ENCODE peak calls at places on chromosomes 16 and 17, in six cellular contexts. W, S, J, L, I and H are unnamed samples. For H3K4me1, the result is how much of the 10 kb centered on the place peaks cover.

GRCh38 chr17:76585649-76586593 is at the start of gene ST6GALNAC2:
- DNase-seq in W (peak), S (peak), J (peak), L (peak), I (no peak), H (peak)

GRCh38 chr17:77691216-77692085 is 267.1 kb upstream of the TNRC6C start:
- DNase-seq in W (no peak), S (no peak), J (no peak), L (peak), I (no peak), H (no peak)

GRCh38 chr17:50459756-50460155 is 8.9 kb downstream of the CHAD start:
- DNase-seq in W (peak), S (no peak), J (peak), L (no peak), I (no peak), H (no peak)

GRCh38 chr17:76833747-76834146 is 34.5 kb upstream of the MGAT5B start:
- DNase-seq in W (no peak), S (no peak), J (no peak), L (no peak), I (no peak), H (no peak)

GRCh38 chr16:23650674-23651073 is 9.4 kb downstream of the DCTN5 start:
- DNase-seq in W (no peak), S (no peak), J (no peak), L (no peak), I (no peak), H (no peak)

GRCh38 chr16:2904922-2905240 is 6.8 kb upstream of the FLYWCH1 start:
- DNase-seq in W (peak), S (peak), J (peak), L (no peak), I (no peak), H (peak)

GRCh38 chr17:76476736-76477135 is 9.3 kb downstream of the AANAT start:
- DNase-seq in W (no peak), S (no peak), J (no peak), L (no peak), I (no peak), H (no peak)

GRCh38 chr16:87178977-87179376 is 138.2 kb downstream of the C16orf95 start:
- DNase-seq in W (no peak), S (no peak), J (peak), L (no peak), I (no peak), H (no peak)

GRCh38 chr17:42522263-42522790 is 13.7 kb upstream of the NAGLU start:
- DNase-seq in W (no peak), S (no peak), J (no peak), L (no peak), I (no peak), H (no peak)

GRCh38 chr16:49754495-49755290 is 101.2 kb downstream of the ZNF423 start:
- DNase-seq in W (no peak), S (no peak), J (peak), L (no peak), I (no peak), H (no peak)

GRCh38 chr16:86946396-86946795 is 368.0 kb downstream of the FOXL1 start:
- DNase-seq in W (no peak), S (no peak), J (no peak), L (no peak), I (no peak), H (no peak)

GRCh38 chr16:23949630-23950290 is 114.0 kb downstream of the PRKCB start:
- DNase-seq in W (no peak), S (peak), J (no peak), L (no peak), I (peak), H (peak)

GRCh38 chr17:55642741-55643140 is 79.9 kb downstream of the TMEM100 start:
- DNase-seq in W (no peak), S (no peak), J (no peak), L (no peak), I (no peak), H (no peak)

GRCh38 chr16:20243731-20244281 is 83.5 kb downstream of the GP2 start:
- DNase-seq in W (no peak), S (no peak), J (no peak), L (no peak), I (no peak), H (no peak)

GRCh38 chr17:82361885-82362633 is 3.0 kb downstream of the TEX19 start:
- DNase-seq in W (no peak), S (no peak), J (no peak), L (no peak), I (no peak), H (no peak)
- H3K4me1 ChIP-seq in W (under half), S (under half), J (under half), L (under half), I (under half), H (under half)

GRCh38 chr16:67459858-67460144 is 21.2 kb downstream of the ATP6V0D1 start:
- DNase-seq in W (no peak), S (peak), J (no peak), L (no peak), I (no peak), H (no peak)

GRCh38 chr16:67459066-67459857 is 21.7 kb downstream of the ATP6V0D1 start:
- DNase-seq in W (no peak), S (peak), J (peak), L (peak), I (no peak), H (peak)

GRCh38 chr16:67458121-67458641 is 22.8 kb downstream of the ATP6V0D1 start:
- DNase-seq in W (no peak), S (no peak), J (peak), L (no peak), I (no peak), H (no peak)

GRCh38 chr16:67456383-67457140 is 24.4 kb downstream of the ATP6V0D1 start:
- DNase-seq in W (peak), S (peak), J (peak), L (peak), I (no peak), H (peak)

DNA sequence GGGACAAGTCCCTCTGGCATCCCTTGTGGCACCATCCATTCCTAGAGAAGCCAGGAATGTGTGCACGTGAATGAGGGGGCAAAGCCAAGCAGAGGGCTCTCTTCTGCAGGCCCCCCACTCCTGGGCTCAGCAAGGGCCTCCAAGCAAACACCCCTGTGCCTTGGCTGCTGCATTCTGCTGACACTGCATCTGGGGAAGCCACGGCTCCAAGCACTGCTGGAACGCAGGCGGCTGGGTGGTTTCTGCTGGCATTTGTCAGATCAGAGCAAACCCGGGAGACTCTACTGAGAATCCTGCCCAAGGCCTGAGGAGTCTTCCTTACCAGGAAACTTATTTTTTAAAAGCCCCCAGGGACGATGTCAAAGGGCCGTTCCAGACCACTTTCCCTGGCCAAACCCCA is 23.3 kb downstream of the ATP6V0D1 start:
- DNase-seq in W (no peak), S (no peak), J (peak), L (no peak), I (no peak), H (no peak)
- H3K27ac ChIP-seq in W (peak), S (peak), J (peak), L (peak), I (no peak), H (no peak)

GRCh38 chr17:80957461-80957941 is 34.1 kb upstream of the CHMP6 start:
- DNase-seq in W (peak), S (peak), J (no peak), L (no peak), I (no peak), H (no peak)
- H3K4me1 ChIP-seq in W (under half), S (under half), J (under half), L (under half), I (under half), H (under half)

GRCh38 chr16:28543072-28543471 is 4.3 kb upstream of the NUPR1 start:
- DNase-seq in W (no peak), S (peak), J (no peak), L (peak), I (no peak), H (peak)
- H3K27ac ChIP-seq in W (peak), S (peak), J (no peak), L (peak), I (no peak), H (peak)

DNA sequence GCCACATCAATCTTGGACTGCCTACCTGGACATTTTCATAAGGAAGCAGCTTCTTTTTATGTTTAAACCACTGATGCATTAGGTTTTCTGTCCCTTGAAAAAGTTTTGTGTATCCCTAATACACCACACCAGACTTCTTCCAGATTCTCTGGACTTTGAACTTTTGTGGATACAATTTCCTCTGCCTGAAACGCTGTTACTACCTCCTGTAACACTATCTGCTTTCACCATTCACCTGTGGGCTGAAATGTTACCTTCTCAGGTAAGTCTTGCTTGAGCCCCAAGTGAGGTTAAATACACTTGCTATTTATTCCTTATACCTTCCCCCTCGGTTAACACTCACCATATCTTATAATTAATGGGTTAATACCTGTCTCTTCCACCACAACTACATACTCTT is 2.7 kb downstream of the ZZEF1 start:
- DNase-seq in W (no peak), S (no peak), J (no peak), L (no peak), I (no peak), H (no peak)
- H3K4me1 ChIP-seq in W (half or more), S (half or more), J (under half), L (under half), I (under half), H (half or more)

GRCh38 chr17:16491131-16491702 is 776 bp downstream of the LRRC75A start:
- DNase-seq in W (no peak), S (no peak), J (no peak), L (no peak), I (no peak), H (peak)

GRCh38 chr17:16495561-16495960 is 3.6 kb upstream of the LRRC75A start:
- DNase-seq in W (no peak), S (no peak), J (no peak), L (no peak), I (no peak), H (no peak)

GRCh38 chr17:16491703-16492612 is at the start of gene LRRC75A:
- DNase-seq in W (no peak), S (peak), J (peak), L (no peak), I (no peak), H (peak)

GRCh38 chr17:16493470-16494048 is 1.6 kb upstream of the LRRC75A start:
- DNase-seq in W (no peak), S (no peak), J (no peak), L (no peak), I (no peak), H (no peak)

GRCh38 chr17:16492613-16493290 is 759 bp upstream of the LRRC75A start:
- DNase-seq in W (no peak), S (no peak), J (no peak), L (no peak), I (no peak), H (no peak)
- H3K27ac ChIP-seq in W (peak), S (no peak), J (no peak), L (no peak), I (no peak), H (peak)

DNA sequence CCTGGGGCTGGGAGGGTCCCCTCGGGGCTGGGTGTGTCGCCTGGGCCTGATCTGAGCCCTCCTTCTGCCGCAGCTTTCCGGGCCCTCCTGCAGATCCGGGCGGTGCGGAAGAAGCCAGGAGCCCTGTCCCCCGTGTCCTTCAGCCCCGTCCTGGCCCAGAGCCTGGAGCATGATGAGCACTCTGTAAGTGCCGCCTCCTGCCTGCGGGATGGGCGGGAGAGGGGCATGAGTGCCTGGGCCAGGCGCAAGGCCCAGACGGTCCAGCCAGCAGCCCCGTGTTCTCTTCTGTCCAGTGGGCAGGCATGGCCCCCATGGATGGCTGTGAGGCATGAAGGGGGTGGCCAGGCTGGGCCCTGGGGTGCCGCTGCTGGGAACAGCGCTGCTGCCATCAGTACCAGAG is 16.0 kb upstream of the NUDT16L1 start:
- DNase-seq in W (no peak), S (peak), J (no peak), L (no peak), I (no peak), H (no peak)
- H3K4me1 ChIP-seq in W (under half), S (under half), J (under half), L (under half), I (under half), H (under half)

DNA sequence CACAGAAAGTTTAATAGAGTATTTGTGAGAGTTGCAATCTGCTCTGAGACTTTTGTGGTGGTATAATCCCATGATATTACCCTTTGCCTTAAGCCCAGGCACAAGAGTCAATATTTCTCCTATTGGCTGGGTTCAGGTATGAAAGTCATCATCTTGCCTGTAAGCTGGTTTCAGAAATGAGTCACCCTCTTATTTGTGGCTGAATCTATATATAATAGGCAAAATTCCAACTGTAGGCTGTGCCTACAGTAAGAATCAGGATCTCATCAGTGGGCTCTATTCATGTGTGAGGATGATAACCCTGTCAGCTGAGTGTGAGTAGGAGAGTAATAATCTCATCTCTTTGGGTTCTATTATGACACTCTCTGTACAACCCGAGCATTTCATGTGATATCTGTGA is 2103.1 kb downstream of the TP53TG3F start:
- DNase-seq in W (no peak), S (no peak), J (no peak), L (no peak), I (no peak), H (no peak)
- H3K27ac ChIP-seq in W (no peak), S (no peak), J (no peak), L (no peak), I (no peak), H (no peak)

GRCh38 chr17:1108560-1108809 is 71.3 kb downstream of the ABR start:
- DNase-seq in W (no peak), S (no peak), J (no peak), L (no peak), I (no peak), H (no peak)

GRCh38 chr17:1107777-1108559 is 71.8 kb downstream of the ABR start:
- DNase-seq in W (no peak), S (no peak), J (peak), L (no peak), I (no peak), H (no peak)

GRCh38 chr17:1109606-1110523 is 69.9 kb downstream of the ABR start:
- DNase-seq in W (no peak), S (no peak), J (no peak), L (no peak), I (no peak), H (peak)

GRCh38 chr17:1108810-1109605 is 70.8 kb downstream of the ABR start:
- DNase-seq in W (peak), S (peak), J (peak), L (no peak), I (no peak), H (peak)

DNA sequence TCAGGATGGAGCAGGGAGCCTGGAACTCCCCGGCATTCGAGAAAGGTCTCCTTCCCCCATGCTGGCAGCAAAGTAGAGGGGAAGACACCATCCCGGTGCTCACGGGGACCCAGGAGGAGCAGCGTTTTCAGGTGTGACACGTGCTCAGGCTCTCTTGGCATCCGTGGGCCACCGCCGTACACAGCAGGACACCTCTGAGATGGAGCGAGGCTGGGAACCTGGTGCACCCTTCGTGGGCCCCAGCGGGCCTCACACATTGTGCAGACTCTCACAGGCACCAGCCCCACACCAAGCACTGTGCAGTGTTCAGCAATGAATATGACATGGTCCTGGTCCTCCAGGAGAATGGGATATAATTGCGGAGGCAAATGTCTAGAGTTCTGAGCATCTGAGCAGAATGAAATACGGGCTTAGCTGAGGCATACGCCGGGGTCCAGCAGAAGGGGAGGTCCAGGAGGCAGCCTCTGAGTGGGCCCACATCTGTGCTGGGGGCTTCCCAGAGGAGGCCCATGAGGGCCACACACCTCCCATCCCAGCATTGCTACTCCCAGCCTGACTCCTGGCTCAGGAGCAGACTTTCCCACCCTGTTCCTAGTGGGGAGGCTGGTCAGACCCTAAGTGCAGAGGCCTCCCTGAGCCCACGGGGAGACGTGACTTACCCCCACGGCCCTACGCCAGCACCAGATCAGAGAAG is 72.6 kb downstream of the ABR start:
- DNase-seq in W (no peak), S (no peak), J (no peak), L (no peak), I (no peak), H (no peak)
- H3K4me1 ChIP-seq in W (half or more), S (half or more), J (under half), L (under half), I (under half), H (half or more)